ENCODE peak calls at places on chromosomes 5 and 9, in seven cellular contexts. Q is CD8-positive, alpha-beta T cell; N is neuronal stem cell; X is IMR-90; K is right lobe of liver; J is HCT116; Z is pancreas. R is an unnamed sample. For H3K36me3, H3K4me1 and H3K9me3, the result is how much of the 10 kb centered on the place peaks cover.

GRCh38 chr5:433836-434235 is 9.1 kb upstream of the EXOC3 start:
- DNase-seq in Z (no peak), Q (no peak), K (no peak), J (no peak), N (no peak), X (no peak), R (no peak)

GRCh38 chr5:62206150-62206829 is 99.7 kb upstream of the KIF2A start:
- DNase-seq in N (no peak), Q (no peak), K (no peak), J (peak), Z (no peak), X (no peak), R (no peak)

GRCh38 chr5:141957367-141957993 is 522 bp downstream of the PCDH12 start:
- DNase-seq in Z (no peak), J (no peak), X (no peak), Q (no peak), K (no peak), N (no peak), R (no peak)

GRCh38 chr5:38831909-38832308 is 13.9 kb upstream of the OSMR start:
- DNase-seq in Z (no peak), J (no peak), X (peak), K (no peak), Q (no peak), N (no peak), R (no peak)

GRCh38 chr9:105722099-105722498 is 27.8 kb downstream of the TMEM38B start:
- DNase-seq in N (no peak), Z (no peak), J (no peak), X (no peak), Q (no peak), K (no peak), R (no peak)

GRCh38 chr9:69175488-69175872 is 1.4 kb downstream of the TJP2 start:
- DNase-seq in K (no peak), N (no peak), X (no peak), Z (no peak), Q (no peak), J (no peak), R (no peak)

GRCh38 chr5:142548739-142549275 is 137.1 kb downstream of the FGF1 start:
- DNase-seq in X (peak), Z (no peak), J (peak), N (peak), K (peak), Q (no peak), R (peak)

GRCh38 chr5:62306494-62307363 is 723 bp downstream of the KIF2A start:
- DNase-seq in K (no peak), N (no peak), J (no peak), Q (peak), Z (peak), X (peak), R (peak)

GRCh38 chr9:19232117-19232829 is 1.8 kb downstream of the DENND4C start:
- DNase-seq in K (no peak), Q (no peak), N (no peak), X (peak), Z (no peak), J (no peak), R (no peak)

GRCh38 chr5:177447066-177447610 is 524 bp downstream of the PRR7 start:
- DNase-seq in Q (peak), J (no peak), Z (peak), X (peak), K (no peak), N (peak), R (peak)

GRCh38 chr9:37917315-37917731 is 13.4 kb upstream of the SLC25A51 start:
- DNase-seq in Z (no peak), N (no peak), Q (no peak), J (no peak), K (no peak), X (no peak), R (no peak)

GRCh38 chr5:8184455-8185063 is 315.6 kb downstream of the MTRR start:
- DNase-seq in J (no peak), N (peak), Q (no peak), Z (peak), X (peak), K (no peak), R (no peak)

GRCh38 chr5:68172314-68172713 is 43.2 kb upstream of the PIK3R1 start:
- DNase-seq in Z (no peak), J (no peak), X (no peak), Q (no peak), K (peak), N (no peak), R (peak)

GRCh38 chr9:89592963-89593775 is 11.6 kb upstream of the GADD45G start:
- DNase-seq in K (no peak), X (peak), Z (no peak), N (peak), J (no peak), Q (no peak), R (no peak)

GRCh38 chr5:172689801-172690200 is 48.7 kb downstream of the NEURL1B start:
- DNase-seq in Z (no peak), N (no peak), Q (no peak), X (no peak), K (no peak), J (no peak), R (no peak)

GRCh38 chr9:133974631-133975341 is 17.3 kb downstream of the VAV2 start:
- DNase-seq in Z (peak), X (no peak), N (no peak), Q (no peak), J (no peak), K (peak), R (peak)

GRCh38 chr5:106521701-106522100 is 1149.0 kb downstream of the EFNA5 start:
- DNase-seq in Q (no peak), Z (no peak), J (no peak), K (no peak), N (no peak), X (peak), R (no peak)

GRCh38 chr9:93060746-93061259 is 2.3 kb downstream of the SUSD3 start:
- DNase-seq in Q (no peak), N (no peak), J (no peak), K (peak), Z (no peak), X (peak), R (no peak)

GRCh38 chr9:120877276-120878034 is 467 bp upstream of the PHF19 start:
- DNase-seq in X (peak), Z (no peak), J (no peak), Q (peak), K (peak), N (peak), R (peak)

GRCh38 chr5:56012281-56012963 is 17.7 kb upstream of the IL6ST start:
- DNase-seq in N (no peak), J (no peak), Q (no peak), K (no peak), X (peak), Z (peak), R (no peak)

GRCh38 chr5:147809830-147810666 is 21.4 kb downstream of the SPINK1 start:
- DNase-seq in K (no peak), J (no peak), N (no peak), X (no peak), Z (no peak), Q (no peak), R (no peak)

GRCh38 chr5:175746851-175747250 is 89.0 kb downstream of the HRH2 start:
- DNase-seq in J (peak), Q (no peak), K (no peak), X (peak), N (peak), Z (no peak), R (no peak)

GRCh38 chr9:117777823-117778222 is 73.6 kb downstream of the TLR4 start:
- DNase-seq in Z (no peak), X (no peak), Q (no peak), K (no peak), J (no peak), N (no peak), R (no peak)

GRCh38 chr9:107446491-107446890 is 43.1 kb downstream of the KLF4 start:
- DNase-seq in J (no peak), K (no peak), Q (no peak), N (no peak), X (no peak), Z (no peak), R (no peak)

GRCh38 chr9:123085916-123086315 is 52.4 kb downstream of the GPR21 start:
- DNase-seq in X (no peak), J (no peak), N (no peak), Q (no peak), K (no peak), Z (no peak), R (no peak)

GRCh38 chr5:59746261-59746765 is 147.2 kb downstream of the PDE4D start:
- DNase-seq in N (no peak), X (peak), Z (no peak), K (no peak), Q (no peak), J (no peak), R (no peak)

GRCh38 chr5:10860645-10861455 is 99.8 kb upstream of the DAP start:
- DNase-seq in K (no peak), Z (no peak), X (peak), J (no peak), N (no peak), Q (no peak), R (no peak)

GRCh38 chr5:136285501-136285900 is 79.8 kb downstream of the TRPC7 start:
- DNase-seq in Q (no peak), Z (no peak), J (no peak), N (no peak), K (no peak), X (peak), R (no peak)

GRCh38 chr9:70675868-70676370 is 261.5 kb upstream of the KLF9 start:
- DNase-seq in J (no peak), Z (no peak), X (no peak), Q (no peak), K (no peak), N (no peak), R (no peak)

GRCh38 chr9:135067091-135067710 is 20.3 kb upstream of the OLFM1 start:
- DNase-seq in N (no peak), K (peak), J (no peak), Z (peak), Q (no peak), X (no peak), R (no peak)

GRCh38 chr9:127786773-127787123 is 914 bp downstream of the CDK9 start:
- DNase-seq in N (no peak), Q (no peak), K (no peak), X (no peak), Z (no peak), J (no peak), R (no peak)

GRCh38 chr5:72231989-72232703 is 87.9 kb downstream of the MRPS27 start:
- DNase-seq in N (no peak), J (no peak), K (no peak), Q (no peak), Z (no peak), X (no peak), R (no peak)

GRCh38 chr9:126516936-126517750 is 96.6 kb upstream of the LMX1B start:
- DNase-seq in J (peak), X (peak), N (no peak), K (no peak), Z (no peak), Q (peak), R (no peak)

GRCh38 chr5:33166522-33166921 is 274.2 kb upstream of the TARS1 start:
- DNase-seq in Z (no peak), J (no peak), Q (no peak), N (no peak), X (no peak), K (peak), R (no peak)

GRCh38 chr5:33167541-33167940 is 273.2 kb upstream of the TARS1 start:
- DNase-seq in X (no peak), N (no peak), K (no peak), J (no peak), Z (no peak), Q (no peak), R (no peak)

GRCh38 chr5:33170414-33170813 is 270.4 kb upstream of the TARS1 start:
- DNase-seq in Q (no peak), X (no peak), J (no peak), N (no peak), K (no peak), Z (no peak), R (no peak)

GRCh38 chr5:33162057-33162456 is 278.7 kb upstream of the TARS1 start:
- DNase-seq in J (no peak), X (no peak), Q (no peak), N (no peak), Z (no peak), K (no peak), R (no peak)

DNA sequence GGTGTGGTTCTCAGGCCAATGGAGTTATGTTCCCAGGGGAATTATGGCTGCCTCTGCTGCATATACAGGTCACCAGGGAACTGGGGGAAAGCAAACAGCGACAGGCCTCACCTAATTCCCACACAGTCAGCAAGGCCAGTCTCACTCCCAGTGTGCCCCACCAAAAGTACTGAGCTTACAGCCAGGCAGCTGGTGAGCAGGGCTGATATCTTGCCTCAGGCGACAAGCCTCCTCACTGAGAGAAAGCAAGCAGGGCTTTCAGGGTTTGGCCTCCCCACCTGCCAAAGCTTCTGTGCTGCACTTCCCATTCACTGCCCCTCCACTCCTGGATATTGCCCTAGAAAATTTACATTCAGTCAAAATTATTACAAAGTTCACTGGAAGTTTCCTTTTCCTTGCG is 273.8 kb upstream of the TARS1 start:
- DNase-seq in Q (no peak), X (no peak), K (no peak), N (no peak), J (no peak), Z (no peak), R (no peak)
- H3K36me3 ChIP-seq in Q (under half), X (under half), K (under half), N (under half), J (under half), Z (under half), R (under half)

DNA sequence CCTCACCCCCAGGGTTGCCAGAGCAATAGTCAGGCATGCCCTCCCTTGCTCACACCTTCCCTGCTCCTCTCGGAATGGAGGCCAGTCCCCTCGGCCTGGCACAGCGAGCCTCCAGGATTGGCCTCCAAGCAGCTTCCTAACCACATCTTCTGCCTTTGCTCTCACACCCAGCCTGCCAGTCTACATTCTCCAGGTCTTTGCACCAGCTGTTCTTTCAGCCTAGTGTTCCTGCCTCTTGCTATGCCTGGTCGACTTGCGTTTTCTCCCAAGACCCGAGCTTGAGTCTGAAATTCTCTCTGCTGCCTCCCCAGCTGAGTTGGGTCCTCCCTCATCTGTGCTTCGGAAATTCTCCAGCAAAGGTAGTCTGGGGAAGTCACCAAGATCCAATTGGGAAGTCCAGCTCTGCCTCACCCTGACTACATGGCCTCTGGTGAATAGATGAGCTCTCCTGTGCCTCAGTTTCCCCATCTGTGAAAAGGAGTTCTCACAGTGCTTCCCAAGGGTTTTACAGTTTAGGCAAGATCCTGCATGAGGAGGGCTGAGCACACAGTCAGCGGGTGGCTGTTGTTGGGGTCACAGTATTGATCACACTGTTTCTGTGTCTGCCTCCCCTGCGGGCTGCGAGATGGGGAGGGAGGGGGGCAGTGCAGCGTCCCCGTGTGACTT is 31.9 kb upstream of the PSD2 start:
- DNase-seq in Q (no peak), N (no peak), X (no peak), J (no peak), Z (no peak), K (no peak), R (no peak)
- H3K4me1 ChIP-seq in Q (under half), N (under half), X (under half), J (under half), Z (under half), K (under half), R (under half)

DNA sequence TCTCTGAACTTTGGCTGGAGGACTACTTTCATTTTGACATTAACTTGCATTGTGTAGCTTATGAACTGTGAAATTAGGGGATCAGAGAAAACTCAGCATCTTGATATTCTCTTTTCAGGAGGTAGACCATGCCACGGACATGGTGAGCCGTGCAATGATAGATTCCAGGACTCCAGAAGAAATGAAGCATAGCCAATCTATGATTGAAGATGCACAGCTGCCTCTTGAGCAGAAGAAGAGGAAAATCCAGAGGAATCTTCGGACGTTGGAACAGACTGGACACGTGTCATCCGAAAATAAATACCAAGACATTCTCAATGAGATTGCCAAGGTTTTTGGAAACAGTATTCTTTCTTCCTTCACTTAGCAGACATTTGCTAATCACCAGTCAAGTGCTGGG is 20.6 kb upstream of the F2R start:
- DNase-seq in N (no peak), Z (no peak), J (no peak), X (no peak), Q (no peak), K (no peak), R (no peak)
- H3K9me3 ChIP-seq in N (under half), Z (under half), J (under half), X (under half), Q (under half), K (under half), R (under half)

GRCh38 chr5:179866241-179867078 is 7.8 kb upstream of the MRNIP start:
- DNase-seq in J (no peak), Q (no peak), K (no peak), X (no peak), Z (no peak), N (no peak), R (no peak)
- H3K36me3 ChIP-seq in J (under half), Q (under half), K (under half), X (half or more), Z (under half), N (half or more), R (under half)

DNA sequence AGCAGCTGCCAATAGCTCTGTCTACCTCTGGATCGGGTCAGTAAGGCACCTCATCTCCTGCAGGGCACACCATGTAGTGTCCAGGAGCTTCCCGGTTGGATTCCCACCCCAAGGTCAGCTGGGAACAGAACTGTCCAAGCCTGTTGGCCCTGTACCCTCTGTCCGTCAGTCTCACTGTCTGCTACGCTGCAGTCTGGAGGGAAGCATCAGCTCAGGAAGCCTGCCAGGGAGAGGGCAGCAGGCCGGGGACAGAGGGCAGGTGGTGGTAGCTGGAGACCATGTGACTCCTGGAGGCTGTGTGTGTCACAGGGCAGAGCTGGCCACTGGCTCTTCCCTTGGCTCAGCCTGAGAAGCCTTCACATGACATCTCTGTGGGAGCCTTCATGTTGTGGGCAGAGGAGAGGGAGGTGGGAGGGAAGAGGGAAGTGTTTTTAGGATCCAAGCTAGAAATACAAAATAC is 134.5 kb downstream of the SEC61B start:
- DNase-seq in Q (no peak), J (no peak), Z (no peak), N (no peak), X (no peak), K (peak), R (no peak)
- H3K4me1 ChIP-seq in Q (under half), J (under half), Z (under half), N (under half), X (under half), K (under half), R (under half)

DNA sequence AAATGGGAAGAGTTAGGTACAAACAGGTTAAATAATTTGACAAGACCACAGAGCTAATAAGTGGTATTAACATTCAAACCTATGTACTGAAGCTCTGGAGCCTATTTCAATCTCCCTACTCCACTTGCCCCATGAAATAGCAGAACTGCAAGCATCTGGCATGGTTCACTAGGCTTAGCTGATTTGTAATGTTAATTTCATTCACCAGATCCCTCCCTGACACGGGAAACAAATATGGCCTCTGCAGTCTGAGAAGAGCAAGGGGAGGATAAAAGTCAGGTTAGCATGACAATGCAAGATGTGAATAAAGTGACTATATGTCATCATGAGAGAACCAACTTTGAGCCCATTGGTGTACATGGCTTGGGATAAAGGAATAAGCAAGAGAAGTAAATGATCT is 428.8 kb downstream of the BRINP1 start:
- DNase-seq in J (no peak), Z (no peak), N (no peak), X (no peak), K (no peak), Q (no peak), R (no peak)
- H3K9me3 ChIP-seq in J (under half), Z (under half), N (under half), X (under half), K (under half), Q (under half), R (under half)

DNA sequence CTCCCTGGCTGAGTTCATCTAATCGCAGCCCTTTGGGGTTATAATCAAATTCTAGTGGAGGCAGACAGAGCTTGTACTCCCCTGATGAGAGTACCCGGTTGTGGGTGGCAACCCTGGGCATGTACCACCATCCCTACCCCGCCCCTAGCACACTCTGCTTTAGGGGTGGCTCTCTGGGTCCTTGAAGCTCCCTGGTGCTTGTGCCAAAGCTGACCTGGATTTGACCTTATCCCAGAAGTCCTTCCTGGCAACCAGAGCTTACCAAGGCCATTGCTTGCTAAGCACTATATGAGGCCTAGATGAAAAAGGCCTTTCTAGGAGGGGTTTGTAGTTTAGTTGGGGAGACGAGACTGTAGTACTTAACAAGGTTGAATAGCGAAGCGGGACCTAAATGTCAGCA is 72.2 kb downstream of the RGS3 start:
- DNase-seq in N (no peak), Z (no peak), X (no peak), J (no peak), Q (no peak), K (no peak), R (no peak)
- H3K36me3 ChIP-seq in N (under half), Z (under half), X (under half), J (under half), Q (half or more), K (under half), R (under half)

GRCh38 chr9:131258186-131258585 is 18.1 kb downstream of the FAM78A start:
- DNase-seq in N (no peak), Z (no peak), K (no peak), J (no peak), X (no peak), Q (no peak), R (no peak)

GRCh38 chr9:131252120-131252519 is 24.2 kb downstream of the FAM78A start:
- DNase-seq in X (no peak), K (no peak), Z (no peak), Q (no peak), N (no peak), J (no peak), R (no peak)

GRCh38 chr9:131255731-131256197 is 20.5 kb downstream of the FAM78A start:
- DNase-seq in J (no peak), Z (no peak), N (no peak), K (no peak), Q (no peak), X (no peak), R (no peak)

GRCh38 chr9:131257266-131258025 is 18.9 kb downstream of the FAM78A start:
- DNase-seq in N (no peak), K (no peak), X (no peak), Q (no peak), Z (no peak), J (no peak), R (no peak)

GRCh38 chr9:131254107-131254491 is 22.2 kb downstream of the FAM78A start:
- DNase-seq in X (no peak), N (no peak), K (no peak), Z (no peak), Q (no peak), J (no peak), R (no peak)
- H3K4me1 ChIP-seq in X (under half), N (under half), K (under half), Z (under half), Q (half or more), J (under half), R (under half)